ENCODE peak calls at places on chromosomes 5 and 9, in seven cellular contexts. W, X, Y, L, E, P and G are unnamed samples.

GRCh38 chr5:1526681-1527131 is 2.9 kb upstream of the LPCAT1 start:
- DNase-seq in L (no peak), W (no peak), X (no peak), E (no peak), Y (no peak), P (no peak), G (no peak)

GRCh38 chr5:39049298-39049697 is 24.9 kb downstream of the RICTOR start:
- DNase-seq in W (no peak), Y (no peak), P (no peak), L (no peak), E (no peak), X (no peak), G (no peak)

GRCh38 chr9:109775516-109775915 is 4.5 kb upstream of the PALM2AKAP2 start:
- DNase-seq in X (no peak), P (no peak), Y (no peak), E (no peak), L (no peak), W (peak), G (peak)

GRCh38 chr9:6598249-6598725 is 47.2 kb downstream of the GLDC start:
- DNase-seq in X (no peak), Y (no peak), E (no peak), L (no peak), W (peak), P (no peak), G (no peak)

GRCh38 chr5:142295084-142295758 is 29.6 kb downstream of the SPRY4 start:
- DNase-seq in L (no peak), Y (peak), P (peak), E (no peak), W (peak), X (peak), G (peak)

GRCh38 chr5:158205992-158206391 is 347.0 kb upstream of the CLINT1 start:
- DNase-seq in X (no peak), L (no peak), E (no peak), W (no peak), P (peak), Y (no peak), G (no peak)

GRCh38 chr9:137174722-137175293 is 3.0 kb upstream of the TMEM210 start:
- DNase-seq in X (peak), W (no peak), P (peak), E (no peak), L (no peak), Y (peak), G (no peak)

GRCh38 chr5:8956659-8957058 is 589.2 kb downstream of the SEMA5A start:
- DNase-seq in Y (no peak), X (no peak), E (no peak), P (no peak), W (no peak), L (no peak), G (no peak)

GRCh38 chr9:97557606-97558095 is 56.2 kb downstream of the TMOD1 start:
- DNase-seq in Y (no peak), L (no peak), E (no peak), X (no peak), P (no peak), W (no peak), G (no peak)

GRCh38 chr9:113541019-113541900 is 77.7 kb downstream of the RGS3 start:
- DNase-seq in Y (peak), L (peak), W (peak), P (peak), E (no peak), X (peak), G (peak)

DNA sequence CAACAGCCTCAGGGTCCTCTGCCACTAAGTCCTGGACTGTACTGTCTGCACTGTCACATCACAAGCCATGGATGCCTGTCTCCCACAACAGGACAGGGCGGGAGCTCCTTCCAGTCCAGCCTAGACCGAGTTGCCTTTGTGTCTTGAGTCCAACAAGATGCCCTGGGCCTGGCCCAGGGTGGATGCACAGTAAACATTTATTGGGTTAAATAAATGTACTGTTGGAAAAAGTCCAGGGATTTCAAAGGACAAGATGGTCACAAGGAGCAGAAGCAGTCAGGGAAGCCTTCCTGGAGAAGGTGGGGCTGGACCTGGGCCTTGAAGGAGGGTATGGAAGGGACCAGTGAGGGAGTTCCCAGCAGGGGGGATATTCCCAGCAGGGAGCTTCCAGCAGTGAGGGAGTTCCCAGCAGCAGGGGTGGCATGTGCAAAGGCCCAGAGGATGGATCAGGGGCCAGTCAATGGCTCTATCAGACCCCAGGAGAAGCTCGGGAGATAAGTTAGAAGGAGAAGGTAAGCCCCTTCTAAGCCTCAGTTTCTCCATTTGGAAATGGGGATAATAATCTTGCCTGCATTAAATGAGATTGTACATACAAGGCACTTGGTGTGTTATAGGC is 72.6 kb upstream of the NEURL1B start:
- DNase-seq in Y (no peak), X (no peak), W (no peak), E (no peak), L (no peak), P (no peak), G (no peak)
- H2BK5ac ChIP-seq in Y (no peak), X (no peak), W (no peak), E (no peak), L (no peak), P (no peak), G (no peak)

DNA sequence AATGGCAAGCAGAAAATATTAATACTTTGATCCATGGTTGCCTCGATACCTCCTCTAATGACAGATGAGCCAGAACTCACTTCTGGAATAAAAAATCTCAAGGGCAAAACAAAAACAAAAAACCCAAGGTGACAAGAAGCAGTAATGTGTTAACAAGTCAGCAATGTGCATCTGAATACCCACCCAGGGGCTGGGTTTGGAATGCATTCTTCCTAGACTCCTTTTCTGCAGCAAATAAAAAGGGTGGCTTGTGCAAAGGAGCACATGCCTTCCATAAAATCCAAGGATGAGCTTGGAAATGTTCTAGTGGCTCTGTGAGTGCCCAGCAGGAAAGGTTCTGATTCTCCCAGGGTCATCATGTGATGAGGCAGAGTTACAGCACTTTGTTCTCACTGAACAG is 599.8 kb downstream of the RAB3C start:
- DNase-seq in L (no peak), Y (peak), X (no peak), P (no peak), W (no peak), E (peak), G (no peak)
- H2BK5ac ChIP-seq in L (no peak), Y (no peak), X (no peak), P (no peak), W (no peak), E (no peak), G (no peak)

DNA sequence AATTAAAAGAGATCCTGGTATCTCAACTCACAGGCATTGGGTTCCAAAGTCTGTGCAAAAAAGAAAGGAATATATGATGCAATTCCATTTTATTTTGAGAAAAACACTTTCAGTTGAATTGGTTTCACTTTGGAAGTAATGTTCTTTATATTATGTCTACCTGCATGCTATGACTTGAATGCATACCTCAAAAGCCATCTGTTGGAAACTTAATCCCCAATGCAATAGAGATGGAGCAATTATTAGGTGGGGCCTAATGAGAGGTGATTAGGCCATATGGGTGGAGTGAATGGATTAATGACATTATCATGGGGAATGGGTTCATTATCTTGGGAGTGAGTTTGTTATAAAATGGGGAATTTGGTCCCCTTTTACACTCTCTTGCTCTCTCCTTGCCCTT is 293.3 kb downstream of the CSNK1G3 start:
- DNase-seq in X (no peak), E (no peak), P (no peak), L (no peak), W (no peak), Y (no peak), G (no peak)
- H2BK5ac ChIP-seq in X (no peak), E (no peak), P (no peak), L (no peak), W (no peak), Y (no peak), G (no peak)

GRCh38 chr5:179436321-179437122 is 91.3 kb upstream of the ADAMTS2 start:
- DNase-seq in L (no peak), W (no peak), X (no peak), Y (no peak), E (no peak), P (no peak), G (no peak)
- H2BK5ac ChIP-seq in L (peak), W (no peak), X (no peak), Y (no peak), E (no peak), P (no peak), G (no peak)

GRCh38 chr5:172313877-172314276 is 30.3 kb upstream of the UBTD2 start:
- DNase-seq in P (no peak), W (no peak), L (no peak), E (no peak), Y (no peak), X (no peak), G (no peak)
- H2BK5ac ChIP-seq in P (peak), W (no peak), L (no peak), E (no peak), Y (no peak), X (no peak), G (no peak)

DNA sequence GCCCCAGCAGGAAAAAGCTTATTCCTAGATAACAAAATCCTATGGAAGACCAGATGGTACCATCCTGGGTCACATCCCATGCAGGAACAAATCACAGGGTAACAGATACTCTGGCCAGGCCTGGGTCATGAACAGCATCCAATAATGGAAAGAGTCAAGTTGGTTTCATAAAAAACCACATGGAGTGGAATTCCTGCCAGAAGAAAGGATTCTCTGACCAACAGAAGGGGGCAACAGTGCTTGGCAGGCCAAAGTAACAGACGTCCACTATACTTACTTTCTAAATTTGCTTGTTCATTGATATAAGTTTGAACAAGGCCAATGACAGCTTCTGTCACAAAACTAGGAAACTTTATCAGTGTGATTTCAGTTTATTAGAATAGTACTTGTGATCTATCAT is 273.5 kb downstream of the ARRDC3 start:
- DNase-seq in P (no peak), W (no peak), Y (no peak), L (no peak), X (no peak), E (no peak), G (no peak)
- H2BK5ac ChIP-seq in P (no peak), W (no peak), Y (no peak), L (no peak), X (no peak), E (no peak), G (no peak)

DNA sequence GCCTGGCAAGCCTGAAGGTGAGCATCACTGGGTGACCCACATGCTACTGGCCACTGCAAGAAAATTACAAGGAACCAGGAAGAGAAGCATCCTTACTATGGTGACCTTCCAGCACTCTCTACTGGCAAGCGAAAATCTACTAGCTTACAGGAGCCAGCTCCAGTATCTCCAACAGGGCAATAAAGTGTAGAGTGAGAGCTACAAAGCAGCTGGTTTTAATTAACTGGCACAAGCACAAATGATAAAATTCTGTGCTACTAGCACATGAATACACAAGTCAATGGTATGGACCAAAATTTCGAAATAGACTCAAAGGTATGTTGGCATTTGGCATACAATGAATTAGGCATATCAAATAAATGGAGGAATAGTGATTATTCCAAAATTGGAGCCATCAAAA is 113.2 kb upstream of the CAST start:
- DNase-seq in P (no peak), E (no peak), L (no peak), Y (no peak), X (no peak), W (no peak), G (no peak)
- H2BK5ac ChIP-seq in P (no peak), E (no peak), L (no peak), Y (no peak), X (no peak), W (no peak), G (no peak)

DNA sequence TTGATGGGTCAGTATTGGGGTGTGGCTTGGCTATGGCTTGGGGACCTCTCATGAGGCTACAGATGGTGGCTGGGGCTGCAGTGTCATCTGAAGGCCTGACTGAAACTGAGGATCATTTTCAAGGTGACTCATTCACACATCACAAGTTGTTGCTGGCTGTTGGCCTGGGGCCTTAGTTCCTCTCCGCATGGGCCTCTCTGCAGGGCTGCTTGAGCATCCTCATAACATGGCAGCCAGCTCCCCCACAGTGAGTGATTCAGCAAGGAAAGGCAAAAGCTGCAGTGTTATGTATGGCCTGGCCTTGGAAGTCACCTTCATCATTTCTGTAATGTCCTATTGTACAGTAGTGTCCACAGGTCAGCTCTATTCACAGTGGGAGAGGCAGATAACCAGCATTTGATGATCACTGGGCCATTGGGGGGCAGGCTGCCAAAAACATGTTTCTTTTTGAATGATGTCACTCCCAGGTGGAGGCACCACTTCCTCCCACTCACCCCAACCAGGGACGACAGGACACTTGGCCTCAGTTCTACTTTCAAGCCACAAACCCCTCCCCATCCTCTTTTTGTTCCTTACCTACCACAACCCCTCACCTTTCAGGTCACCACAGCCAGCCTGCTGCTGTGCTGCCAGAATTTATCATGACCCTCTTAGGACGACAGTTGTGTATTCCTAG is 14.4 kb downstream of the FGD3 start:
- DNase-seq in E (no peak), Y (no peak), W (no peak), P (no peak), L (no peak), X (no peak), G (no peak)
- H2BK5ac ChIP-seq in E (no peak), Y (no peak), W (no peak), P (no peak), L (no peak), X (no peak), G (no peak)

DNA sequence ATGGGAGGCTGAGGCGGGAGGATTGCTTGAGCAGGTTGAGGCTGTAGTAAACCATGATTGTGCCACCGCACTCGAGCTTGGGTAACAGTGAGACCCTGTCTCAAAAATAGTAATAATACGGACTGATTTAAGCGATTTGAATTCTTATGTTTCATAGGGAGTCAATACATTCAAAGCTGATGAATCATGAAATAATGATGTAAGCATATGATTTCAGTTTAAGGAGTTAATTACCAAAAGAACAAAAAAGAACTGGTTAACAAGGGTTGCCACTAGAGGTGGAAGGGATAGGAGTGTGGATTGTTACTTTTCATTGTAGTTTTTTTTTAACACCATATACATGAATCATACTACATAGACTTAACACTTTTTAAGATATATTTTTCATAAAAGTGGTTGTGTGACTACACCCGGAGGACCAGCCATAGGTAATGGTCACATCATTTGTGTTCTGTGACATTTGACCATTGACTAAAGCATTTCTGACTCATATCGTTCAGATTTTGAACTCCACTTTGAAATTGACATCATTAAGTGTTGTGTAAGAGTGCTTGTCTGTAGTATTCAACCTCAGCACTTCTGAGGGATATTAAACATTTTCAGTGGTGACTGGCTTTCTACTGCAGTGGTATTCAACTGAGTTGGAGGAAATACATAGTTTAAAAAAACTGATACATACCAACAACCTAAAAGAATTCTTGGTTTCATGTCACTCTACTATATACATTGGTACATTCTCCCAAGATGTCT is 7.0 kb downstream of the TRMT10B start:
- DNase-seq in E (no peak), W (peak), L (no peak), P (peak), Y (no peak), X (no peak), G (peak)
- H2BK5ac ChIP-seq in E (no peak), W (peak), L (no peak), P (no peak), Y (no peak), X (no peak), G (no peak)